ENCODE peak calls at places on chromosome 11, in seven cellular contexts. C is GM03348, Q is astrocyte of the cerebellum, A is body of pancreas, R is NCI-H2081, J is left ventricle myocardium inferior, M is activated T-cell treated with anti-CD3 and anti-CD28 coated beads for 48 hours. Z is an unnamed sample.

GRCh38 chr11:26231252-26231661 is 100.7 kb upstream of the ANO3 start:
- DNase-seq in C (peak), Q (peak), A (no peak), R (no peak), J (no peak), M (no peak), Z (no peak)

GRCh38 chr11:29119116-29119515 is 897.7 kb downstream of the KCNA4 start:
- DNase-seq in C (no peak), Q (no peak), A (no peak), R (no peak), J (no peak), M (no peak), Z (no peak)

GRCh38 chr11:106625566-106625965 is 392.7 kb downstream of the GUCY1A2 start:
- DNase-seq in C (no peak), Q (peak), A (no peak), R (no peak), J (no peak), M (no peak), Z (no peak)

GRCh38 chr11:12629601-12630313 is 44.5 kb upstream of the TEAD1 start:
- DNase-seq in C (no peak), Q (no peak), A (no peak), R (no peak), J (no peak), M (no peak), Z (no peak)

GRCh38 chr11:92227954-92228935 is 3.6 kb downstream of the FAT3 start:
- DNase-seq in C (peak), Q (peak), A (no peak), R (no peak), J (no peak), M (no peak), Z (no peak)

GRCh38 chr11:104803770-104804169 is 94.5 kb downstream of the CASP12 start:
- DNase-seq in C (no peak), Q (no peak), A (no peak), R (no peak), J (no peak), M (no peak), Z (no peak)

GRCh38 chr11:75268626-75269366 is 28.2 kb downstream of the TPBGL start:
- DNase-seq in C (no peak), Q (no peak), A (no peak), R (no peak), J (no peak), M (no peak), Z (no peak)

GRCh38 chr11:18064035-18064434 is 18.0 kb upstream of the TPH1 start:
- DNase-seq in C (no peak), Q (no peak), A (peak), R (peak), J (no peak), M (no peak), Z (no peak)